ENCODE peak calls at places on chromosomes 11 and 22, in five cellular contexts. One of them, this sample, is unnamed.

GRCh38 chr11:1760351-1761109 is 3.2 kb downstream of the CTSD start:
- DNase-seq in spleen: peak
- DNase-seq in NCI-H1092: no peak
- DNase-seq in NCI-H1436: no peak
- DNase-seq in GM04503: peak
- DNase-seq in this sample: no peak

GRCh38 chr11:129434641-129435498 is 59.2 kb downstream of the BARX2 start:
- DNase-seq in spleen: no peak
- DNase-seq in NCI-H1092: no peak
- DNase-seq in NCI-H1436: no peak
- DNase-seq in GM04503: no peak
- DNase-seq in this sample: no peak

GRCh38 chr22:42433754-42434153 is 1.6 kb upstream of the NFAM1 start:
- DNase-seq in spleen: no peak
- DNase-seq in NCI-H1092: peak
- DNase-seq in NCI-H1436: peak
- DNase-seq in GM04503: no peak
- DNase-seq in this sample: no peak

GRCh38 chr11:70341881-70342429 is 56.4 kb upstream of the CTTN start:
- DNase-seq in spleen: no peak
- DNase-seq in NCI-H1092: no peak
- DNase-seq in NCI-H1436: no peak
- DNase-seq in GM04503: no peak
- DNase-seq in this sample: no peak

GRCh38 chr22:16961477-16962186 is 46.4 kb downstream of the GAB4 start:
- DNase-seq in spleen: no peak
- DNase-seq in NCI-H1092: no peak
- DNase-seq in NCI-H1436: no peak
- DNase-seq in GM04503: no peak
- DNase-seq in this sample: no peak

GRCh38 chr22:19631899-19632670 is 82.2 kb upstream of the SEPTIN5 start:
- DNase-seq in spleen: no peak
- DNase-seq in NCI-H1092: no peak
- DNase-seq in NCI-H1436: peak
- DNase-seq in GM04503: no peak
- DNase-seq in this sample: no peak

GRCh38 chr11:72759468-72759867 is 7.3 kb upstream of the ARAP1 start:
- DNase-seq in spleen: no peak
- DNase-seq in NCI-H1092: no peak
- DNase-seq in NCI-H1436: peak
- DNase-seq in GM04503: no peak
- DNase-seq in this sample: no peak

GRCh38 chr11:106495046-106495445 is 417.6 kb downstream of the AASDHPPT start:
- DNase-seq in spleen: no peak
- DNase-seq in NCI-H1092: no peak
- DNase-seq in NCI-H1436: no peak
- DNase-seq in GM04503: no peak
- DNase-seq in this sample: no peak

GRCh38 chr22:19086944-19087343 is 35.3 kb downstream of the DGCR2 start:
- DNase-seq in spleen: no peak
- DNase-seq in NCI-H1092: no peak
- DNase-seq in NCI-H1436: no peak
- DNase-seq in GM04503: no peak
- DNase-seq in this sample: no peak

GRCh38 chr11:27357250-27357649 is 5.8 kb downstream of the CCDC34 start:
- DNase-seq in spleen: no peak
- DNase-seq in NCI-H1092: peak
- DNase-seq in NCI-H1436: no peak
- DNase-seq in GM04503: no peak
- DNase-seq in this sample: no peak

GRCh38 chr11:109971184-109971523 is 122.0 kb upstream of the ZC3H12C start:
- DNase-seq in spleen: no peak
- DNase-seq in NCI-H1092: no peak
- DNase-seq in NCI-H1436: peak
- DNase-seq in GM04503: no peak
- DNase-seq in this sample: no peak

GRCh38 chr11:14446701-14447169 is 52.9 kb downstream of the COPB1 start:
- DNase-seq in spleen: no peak
- DNase-seq in NCI-H1092: no peak
- DNase-seq in NCI-H1436: no peak
- DNase-seq in GM04503: peak
- DNase-seq in this sample: no peak

GRCh38 chr22:19291218-19291579 is 320 bp downstream of the CLTCL1 start:
- DNase-seq in spleen: no peak
- DNase-seq in NCI-H1092: no peak
- DNase-seq in NCI-H1436: peak
- DNase-seq in GM04503: no peak
- DNase-seq in this sample: peak

GRCh38 chr22:35425971-35426800 is 26.2 kb downstream of the MCM5 start:
- DNase-seq in spleen: no peak
- DNase-seq in NCI-H1092: no peak
- DNase-seq in NCI-H1436: no peak
- DNase-seq in GM04503: no peak
- DNase-seq in this sample: no peak

GRCh38 chr11:2108675-2109481 is 30.3 kb downstream of the IGF2 start:
- DNase-seq in spleen: peak
- DNase-seq in NCI-H1092: no peak
- DNase-seq in NCI-H1436: no peak
- DNase-seq in GM04503: no peak
- DNase-seq in this sample: no peak

GRCh38 chr11:6943131-6943530 is 16.9 kb downstream of the ZNF215 start:
- DNase-seq in spleen: no peak
- DNase-seq in NCI-H1092: no peak
- DNase-seq in NCI-H1436: no peak
- DNase-seq in GM04503: peak
- DNase-seq in this sample: no peak

GRCh38 chr11:61707574-61707973 is 27.4 kb downstream of the DAGLA start:
- DNase-seq in spleen: no peak
- DNase-seq in NCI-H1092: no peak
- DNase-seq in NCI-H1436: no peak
- DNase-seq in GM04503: no peak
- DNase-seq in this sample: no peak

GRCh38 chr22:42169055-42169469 is 38.5 kb upstream of the CYP2D6 start:
- DNase-seq in spleen: peak
- DNase-seq in NCI-H1092: peak
- DNase-seq in NCI-H1436: peak
- DNase-seq in GM04503: no peak
- DNase-seq in this sample: peak

GRCh38 chr11:118980191-118980881 is 8.8 kb downstream of the FOXR1 start:
- DNase-seq in spleen: peak
- DNase-seq in NCI-H1092: no peak
- DNase-seq in NCI-H1436: no peak
- DNase-seq in GM04503: no peak
- DNase-seq in this sample: no peak

GRCh38 chr22:27337676-27338075 is 463.9 kb downstream of the MN1 start:
- DNase-seq in spleen: no peak
- DNase-seq in NCI-H1092: no peak
- DNase-seq in NCI-H1436: no peak
- DNase-seq in GM04503: no peak
- DNase-seq in this sample: no peak

GRCh38 chr11:101870510-101870909 is 44.3 kb upstream of the CEP126 start:
- DNase-seq in spleen: no peak
- DNase-seq in NCI-H1092: no peak
- DNase-seq in NCI-H1436: no peak
- DNase-seq in GM04503: no peak
- DNase-seq in this sample: no peak

GRCh38 chr11:3157381-3158130 is 7.6 kb downstream of the OSBPL5 start:
- DNase-seq in spleen: peak
- DNase-seq in NCI-H1092: no peak
- DNase-seq in NCI-H1436: no peak
- DNase-seq in GM04503: no peak
- DNase-seq in this sample: peak

GRCh38 chr11:75592699-75593098 is 30.6 kb downstream of the SERPINH1 start:
- DNase-seq in spleen: no peak
- DNase-seq in NCI-H1092: peak
- DNase-seq in NCI-H1436: no peak
- DNase-seq in GM04503: no peak
- DNase-seq in this sample: no peak

This sample was measured in CD8-positive, alpha-beta T cell.